ENCODE peak calls at places on chromosomes 12 and 14, in seven cellular contexts. B, P, A, S, I, C and D are unnamed samples.

GRCh38 chr12:133203344-133204263 is 22.3 kb downstream of the ZNF268 start:
- DNase-seq in B (peak), P (no peak), A (no peak), S (no peak), I (peak), C (no peak), D (peak)

GRCh38 chr12:40099423-40099853 is 6.4 kb downstream of the SLC2A13 start:
- DNase-seq in B (no peak), P (no peak), A (peak), S (no peak), I (no peak), C (no peak), D (peak)

GRCh38 chr14:55834390-55834789 is 254.4 kb downstream of the KTN1 start:
- DNase-seq in B (no peak), P (no peak), A (no peak), S (no peak), I (no peak), C (no peak), D (no peak)

GRCh38 chr12:42421844-42422779 is 96.1 kb downstream of the PPHLN1 start:
- DNase-seq in B (peak), P (no peak), A (peak), S (no peak), I (peak), C (no peak), D (peak)

GRCh38 chr12:46430340-46430948 is 57.9 kb upstream of the SLC38A2 start:
- DNase-seq in B (peak), P (no peak), A (peak), S (no peak), I (peak), C (no peak), D (peak)

GRCh38 chr12:70048521-70049245 is 194.6 kb upstream of the CNOT2 start:
- DNase-seq in B (no peak), P (no peak), A (no peak), S (no peak), I (no peak), C (no peak), D (no peak)

GRCh38 chr14:102262894-102263462 is 42.0 kb downstream of the MOK start:
- DNase-seq in B (peak), P (no peak), A (no peak), S (peak), I (no peak), C (no peak), D (peak)

GRCh38 chr14:104014764-104015163 is 70.7 kb upstream of the ASPG start:
- DNase-seq in B (no peak), P (no peak), A (no peak), S (no peak), I (no peak), C (no peak), D (no peak)

GRCh38 chr14:101072070-101072469 is 168.5 kb upstream of the RTL1 start:
- DNase-seq in B (no peak), P (no peak), A (no peak), S (no peak), I (no peak), C (no peak), D (no peak)

GRCh38 chr14:37590096-37590809 is 4.8 kb downstream of the FOXA1 start:
- DNase-seq in B (no peak), P (no peak), A (no peak), S (no peak), I (no peak), C (no peak), D (no peak)

GRCh38 chr12:106138646-106139421 is at the start of gene NUAK1:
- DNase-seq in B (peak), P (no peak), A (no peak), S (peak), I (peak), C (peak), D (peak)

GRCh38 chr12:49972122-49972521 is 625 bp upstream of the AQP6 start:
- DNase-seq in B (no peak), P (no peak), A (peak), S (peak), I (no peak), C (no peak), D (no peak)

GRCh38 chr14:58746261-58746660 is 108.5 kb downstream of the DACT1 start:
- DNase-seq in B (peak), P (no peak), A (peak), S (no peak), I (peak), C (no peak), D (peak)

GRCh38 chr12:121238604-121239334 is 28.8 kb downstream of the P2RX4 start:
- DNase-seq in B (no peak), P (no peak), A (no peak), S (peak), I (no peak), C (peak), D (no peak)

GRCh38 chr14:102527255-102528232 is 18.0 kb upstream of the ANKRD9 start:
- DNase-seq in B (peak), P (peak), A (no peak), S (no peak), I (no peak), C (no peak), D (no peak)

GRCh38 chr12:14256555-14257169 is 108.8 kb upstream of the ATF7IP start:
- DNase-seq in B (peak), P (no peak), A (peak), S (peak), I (peak), C (peak), D (peak)

GRCh38 chr12:12902036-12902435 is 10.7 kb downstream of the GPRC5A start:
- DNase-seq in B (peak), P (no peak), A (no peak), S (no peak), I (peak), C (no peak), D (peak)

GRCh38 chr12:75129275-75129674 is 80.4 kb downstream of the KCNC2 start:
- DNase-seq in B (no peak), P (no peak), A (no peak), S (no peak), I (no peak), C (no peak), D (no peak)

GRCh38 chr12:75909714-75910451 is 121.7 kb downstream of the PHLDA1 start:
- DNase-seq in B (peak), P (no peak), A (no peak), S (no peak), I (no peak), C (no peak), D (peak)

GRCh38 chr14:31194661-31195060 is 12.9 kb downstream of the HECTD1 start:
- DNase-seq in B (peak), P (no peak), A (no peak), S (no peak), I (no peak), C (no peak), D (peak)

GRCh38 chr14:59728294-59728693 is 142.3 kb downstream of the RTN1 start:
- DNase-seq in B (no peak), P (no peak), A (no peak), S (no peak), I (no peak), C (no peak), D (no peak)

GRCh38 chr12:12528361-12529092 is 34.1 kb downstream of the DUSP16 start:
- DNase-seq in B (no peak), P (no peak), A (no peak), S (no peak), I (no peak), C (no peak), D (no peak)

DNA sequence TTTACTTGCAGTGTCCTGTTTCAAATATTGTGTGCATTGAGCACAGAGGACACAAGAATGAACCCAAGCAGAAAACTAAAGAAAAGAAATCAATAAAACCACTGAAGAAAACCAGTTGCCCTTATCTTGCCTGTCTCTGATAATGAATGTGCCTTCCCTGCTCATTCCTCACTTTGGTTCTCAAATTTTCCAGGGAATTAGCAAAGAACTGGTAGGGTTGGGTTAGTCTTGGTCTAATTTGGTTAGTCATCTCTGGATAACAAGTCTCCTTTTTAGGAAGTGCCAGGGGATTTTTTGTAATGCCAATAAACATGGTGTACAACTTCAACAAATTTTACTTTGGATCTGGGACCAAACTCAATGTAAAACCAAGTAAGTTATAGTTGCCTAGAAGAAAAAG is 65.7 kb downstream of the DAD1 start:
- DNase-seq in B (no peak), P (no peak), A (no peak), S (no peak), I (no peak), C (no peak), D (no peak)
- H3K4me3 ChIP-seq in B (no peak), P (no peak), A (no peak), S (no peak), I (no peak), C (no peak), D (no peak)

DNA sequence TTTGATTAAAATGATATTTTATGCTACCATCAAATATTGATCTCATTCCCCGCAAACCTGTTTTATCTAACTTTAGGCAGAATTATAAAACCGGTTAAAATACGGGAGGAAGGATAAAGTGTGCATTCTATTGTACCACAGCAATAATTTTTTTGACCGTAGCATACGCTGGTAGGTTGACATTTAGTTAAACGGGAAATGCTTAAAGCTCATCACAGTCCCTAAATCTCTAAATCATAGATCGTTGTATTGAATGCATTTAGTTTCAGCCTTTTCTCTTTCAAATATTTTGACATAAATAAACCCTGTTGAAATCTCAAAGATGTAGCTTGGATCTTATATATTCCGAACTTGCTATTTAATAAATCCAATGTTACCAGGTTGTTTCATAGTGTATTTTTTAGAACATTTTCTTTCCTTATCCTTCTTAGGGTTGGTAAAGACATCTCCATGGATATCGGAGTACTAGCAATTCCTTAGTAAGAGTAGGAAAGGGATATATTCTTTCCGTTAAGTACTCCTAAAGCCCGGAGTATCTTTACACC is 811 bp downstream of the CLEC2B start:
- DNase-seq in B (peak), P (no peak), A (peak), S (no peak), I (no peak), C (no peak), D (no peak)
- H3K4me3 ChIP-seq in B (peak), P (peak), A (peak), S (no peak), I (peak), C (peak), D (peak)

GRCh38 chr14:88599761-88600439 is 37.1 kb downstream of the ZC3H14 start:
- DNase-seq in B (no peak), P (no peak), A (no peak), S (no peak), I (no peak), C (no peak), D (no peak)
- H3K4me3 ChIP-seq in B (no peak), P (no peak), A (no peak), S (no peak), I (no peak), C (no peak), D (no peak)

DNA sequence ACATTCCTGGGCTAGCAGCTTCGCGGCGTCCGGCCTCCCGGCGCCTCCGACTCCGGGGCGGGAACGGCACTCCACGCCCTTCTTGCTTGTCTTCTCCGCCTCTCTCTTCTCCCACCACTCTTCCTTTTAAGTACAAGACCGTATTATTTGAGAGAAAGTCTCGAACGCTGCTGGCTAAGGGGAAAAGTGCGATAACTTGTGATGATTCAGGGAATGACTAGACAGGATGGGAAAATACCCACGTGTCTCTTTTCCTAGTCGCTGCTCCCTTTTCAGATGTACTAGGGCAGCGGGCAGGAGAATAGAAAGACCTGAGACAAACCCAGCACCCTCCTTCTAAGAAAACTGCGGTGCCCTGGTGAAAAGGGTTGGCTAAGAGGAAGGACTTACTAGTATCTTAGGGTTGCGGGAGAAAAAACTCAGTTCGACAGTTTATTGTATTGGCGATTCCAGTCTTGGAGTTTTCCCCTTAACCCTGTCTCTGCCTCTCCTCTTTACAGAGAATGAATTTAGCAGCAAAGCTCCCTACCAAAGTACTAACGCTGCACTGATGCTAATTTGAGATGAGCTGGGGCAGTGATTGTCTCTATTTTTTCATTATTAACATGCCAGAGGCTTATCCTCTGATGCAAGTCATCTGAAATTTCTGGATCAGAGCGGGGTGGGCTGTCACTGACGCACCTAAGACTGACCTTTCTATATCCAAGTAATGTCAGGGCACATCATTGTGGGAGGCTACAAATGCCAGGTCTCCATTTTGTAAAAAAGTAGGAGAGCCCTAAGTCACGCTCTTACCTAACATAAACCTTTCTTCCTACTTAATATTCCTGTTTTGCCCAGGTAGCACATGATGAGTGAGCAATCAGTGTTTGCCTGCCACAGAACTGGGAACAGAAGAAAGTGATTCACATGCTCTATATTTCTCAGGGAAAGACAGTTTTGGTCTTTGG is 810 bp upstream of the PAWR start:
- DNase-seq in B (peak), P (peak), A (no peak), S (peak), I (peak), C (no peak), D (peak)
- H3K4me3 ChIP-seq in B (peak), P (peak), A (no peak), S (peak), I (peak), C (peak), D (peak)

GRCh38 chr12:107318554-107318803 is 225.1 kb upstream of the CRY1 start:
- DNase-seq in B (no peak), P (no peak), A (no peak), S (no peak), I (peak), C (no peak), D (no peak)
- H3K4me3 ChIP-seq in B (peak), P (peak), A (peak), S (peak), I (peak), C (peak), D (peak)

DNA sequence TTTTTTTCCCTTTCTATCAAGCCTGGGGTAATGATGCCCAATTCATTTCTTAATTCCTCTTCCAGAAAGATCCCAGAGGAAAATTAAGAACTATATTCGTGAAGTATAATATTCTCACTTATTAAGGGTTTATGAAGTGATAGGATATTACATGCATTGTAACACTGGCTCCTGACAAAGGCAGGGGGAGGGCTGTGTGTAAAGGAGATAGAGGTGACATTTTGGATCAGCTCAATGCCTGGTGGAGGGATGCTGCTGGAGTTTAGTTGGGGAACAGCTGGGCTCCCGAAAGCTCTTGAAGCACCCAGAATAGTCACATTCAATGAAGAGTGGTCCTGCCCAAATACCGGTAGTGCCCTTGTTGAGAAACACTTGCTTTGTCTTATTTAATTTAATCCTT is 774 bp downstream of the SERPINA11 start:
- DNase-seq in B (no peak), P (no peak), A (no peak), S (no peak), I (no peak), C (no peak), D (no peak)
- H3K4me3 ChIP-seq in B (no peak), P (no peak), A (no peak), S (no peak), I (no peak), C (no peak), D (no peak)